ENCODE peak calls at places on chromosomes 7 and 10, in nine cellular contexts. G is HepG2; N is Peyer's patch; S is HCT116; Z is CD8-positive, alpha-beta T cell; O is right atrium auricular region; E is GM20000; B is WTC11; D is fibroblast of pulmonary artery. M is an unnamed sample.

GRCh38 chr7:79723833-79724608 is 270.6 kb upstream of the MAGI2 start:
- DNase-seq in G (no peak), N (no peak), S (peak; percentile 22), Z (no peak), O (no peak), E (no peak), B (no peak), D (no peak), M (no peak)

GRCh38 chr10:55091691-55092328 is 290.8 kb upstream of the PCDH15 start:
- DNase-seq in G (no peak), N (no peak), S (no peak), Z (no peak), O (no peak), E (peak; percentile 3), B (no peak), D (peak; percentile 27), M (peak; percentile 11)

GRCh38 chr7:44259547-44260457 is 59.0 kb downstream of the YKT6 start:
- DNase-seq in G (peak; percentile 3), N (peak; percentile 50), S (no peak), Z (no peak), O (peak; percentile 82), E (no peak), B (no peak), D (peak; percentile 99), M (no peak)

GRCh38 chr7:29879609-29880008 is 73.3 kb downstream of the WIPF3 start:
- DNase-seq in G (no peak), N (no peak), S (no peak), Z (no peak), O (peak; percentile 63), E (no peak), B (no peak), D (peak; percentile 56), M (no peak)

GRCh38 chr10:125129076-125129458 is 31.3 kb downstream of the CTBP2 start:
- DNase-seq in G (no peak), N (no peak), S (no peak), Z (no peak), O (no peak), E (no peak), B (no peak), D (no peak), M (no peak)

GRCh38 chr10:11609492-11610093 is 1.9 kb downstream of the USP6NL start:
- DNase-seq in G (no peak), N (no peak), S (no peak), Z (no peak), O (no peak), E (peak; percentile 34), B (no peak), D (no peak), M (no peak)

GRCh38 chr7:28155964-28156363 is 24.6 kb downstream of the JAZF1 start:
- DNase-seq in G (peak; percentile 15), N (no peak), S (no peak), Z (no peak), O (no peak), E (no peak), B (no peak), D (peak; percentile 71), M (peak; percentile 73)

GRCh38 chr10:88831709-88832108 is 19.9 kb downstream of the ANKRD22 start:
- DNase-seq in G (no peak), N (no peak), S (no peak), Z (peak; percentile 30), O (no peak), E (no peak), B (no peak), D (no peak), M (no peak)

GRCh38 chr10:121661451-121661851 is 63.2 kb upstream of the FGFR2 start:
- DNase-seq in G (no peak), N (no peak), S (no peak), Z (no peak), O (no peak), E (no peak), B (no peak), D (no peak), M (no peak)

GRCh38 chr7:33130184-33130583 is 820 bp downstream of the BBS9 start:
- DNase-seq in G (no peak), N (no peak), S (no peak), Z (no peak), O (no peak), E (no peak), B (no peak), D (peak; percentile 21), M (no peak)

GRCh38 chr7:6917258-6917657 is 91.2 kb upstream of the CCZ1B start:
- DNase-seq in G (no peak), N (no peak), S (no peak), Z (no peak), O (no peak), E (no peak), B (no peak), D (no peak), M (no peak)

GRCh38 chr7:128405345-128406146 is 4.2 kb downstream of the IMPDH1 start:
- DNase-seq in G (no peak), N (peak; percentile 72), S (no peak), Z (peak; percentile 42), O (no peak), E (peak; percentile 93), B (peak; percentile 58), D (peak; percentile 22), M (peak; percentile 33)

GRCh38 chr7:151114151-151115090 is 28.1 kb downstream of the AGAP3 start:
- DNase-seq in G (no peak), N (no peak), S (no peak), Z (no peak), O (no peak), E (peak; percentile 61), B (peak; percentile 69), D (peak; percentile 35), M (peak; percentile 53)

GRCh38 chr7:101617451-101618206 is 11.5 kb downstream of the MYL10 start:
- DNase-seq in G (no peak), N (no peak), S (no peak), Z (no peak), O (no peak), E (no peak), B (no peak), D (no peak), M (no peak)

GRCh38 chr7:95592570-95592969 is 3.7 kb downstream of the PDK4 start:
- DNase-seq in G (no peak), N (no peak), S (no peak), Z (no peak), O (no peak), E (no peak), B (no peak), D (no peak), M (no peak)

GRCh38 chr10:98212204-98212603 is 55.8 kb downstream of the LOXL4 start:
- DNase-seq in G (no peak), N (no peak), S (no peak), Z (no peak), O (no peak), E (no peak), B (no peak), D (no peak), M (no peak)

GRCh38 chr10:1300218-1300617 is 244.0 kb downstream of the WDR37 start:
- DNase-seq in G (no peak), N (no peak), S (no peak), Z (no peak), O (peak; percentile 16), E (no peak), B (no peak), D (no peak), M (no peak)

GRCh38 chr10:21172774-21173432 is 275.8 kb upstream of the NEBL start:
- DNase-seq in G (no peak), N (peak; percentile 50), S (no peak), Z (no peak), O (no peak), E (peak; percentile 36), B (peak; percentile 20), D (no peak), M (peak; percentile 11)

GRCh38 chr10:105187243-105187642 is 546.2 kb downstream of the SORCS3 start:
- DNase-seq in G (no peak), N (no peak), S (no peak), Z (no peak), O (no peak), E (no peak), B (no peak), D (no peak), M (no peak)

GRCh38 chr7:5296015-5296621 is 13.4 kb downstream of the SLC29A4 start:
- DNase-seq in G (no peak), N (no peak), S (no peak), Z (no peak), O (no peak), E (no peak), B (peak; percentile 57), D (no peak), M (no peak)
- TF ChIP-seq CTCF in G (no peak), N (no peak), S (no peak), Z (no peak), O (no peak), E (no peak), B (no peak), D (no peak), M (no peak)

DNA sequence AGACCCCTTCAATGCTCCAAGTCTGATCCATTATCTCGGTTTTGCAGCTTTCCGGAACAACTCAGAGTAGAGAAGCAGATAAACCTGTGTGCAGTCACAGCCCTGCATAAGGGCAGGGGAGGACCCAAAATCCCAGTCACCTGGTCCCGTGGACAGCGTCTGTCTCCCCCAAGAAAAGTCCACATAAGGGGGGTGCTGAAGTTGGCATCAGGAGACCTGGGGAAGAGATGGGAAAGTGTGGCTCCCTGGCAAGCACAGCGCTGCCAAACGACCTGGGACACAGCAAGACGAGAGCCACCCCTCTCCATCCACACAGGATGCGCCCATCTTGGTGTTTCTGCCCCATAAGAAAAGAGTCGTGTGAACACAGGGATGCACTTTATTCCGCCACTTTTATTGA is 27.9 kb downstream of the ASB13 start:
- DNase-seq in G (no peak), N (no peak), S (no peak), Z (no peak), O (no peak), E (no peak), B (no peak), D (no peak), M (no peak)
- TF ChIP-seq CTCF in G (no peak), N (no peak), S (no peak), Z (no peak), O (no peak), E (no peak), B (no peak), D (no peak), M (no peak)

GRCh38 chr7:35241884-35242283 is 12.0 kb downstream of the TBX20 start:
- DNase-seq in G (no peak), N (no peak), S (no peak), Z (no peak), O (no peak), E (no peak), B (no peak), D (no peak), M (no peak)
- TF ChIP-seq CTCF in G (no peak), N (no peak), S (no peak), Z (no peak), O (no peak), E (no peak), B (no peak), D (peak; percentile 37), M (no peak)

GRCh38 chr7:48548667-48549066 is 375.7 kb upstream of the CDC14C start:
- DNase-seq in G (no peak), N (no peak), S (no peak), Z (no peak), O (no peak), E (no peak), B (no peak), D (no peak), M (no peak)
- TF ChIP-seq CTCF in G (no peak), N (no peak), S (no peak), Z (no peak), O (no peak), E (no peak), B (no peak), D (no peak), M (no peak)